ENCODE peak calls at places on chromosomes 13 and 19, in five cellular contexts. One of them, this sample, is unnamed.

GRCh38 chr13:65748227-65748626 is 1481.9 kb downstream of the PCDH9 start:
- DNase-seq in H1: no peak
- DNase-seq in HepG2: no peak
- DNase-seq in GM12878: no peak
- DNase-seq in HEK293T: no peak
- DNase-seq in this sample: no peak

GRCh38 chr19:13619203-13619632 is 112.9 kb upstream of the CACNA1A start:
- DNase-seq in HepG2: no peak
- DNase-seq in H1: no peak
- DNase-seq in HEK293T: no peak
- DNase-seq in GM12878: no peak
- DNase-seq in this sample: no peak

GRCh38 chr13:71590654-71591148 is 276.3 kb downstream of the DACH1 start:
- DNase-seq in HEK293T: no peak
- DNase-seq in HepG2: no peak
- DNase-seq in GM12878: no peak
- DNase-seq in H1: no peak
- DNase-seq in this sample: no peak

GRCh38 chr19:46291829-46292228 is 5.0 kb upstream of the HIF3A start:
- DNase-seq in HEK293T: no peak
- DNase-seq in GM12878: no peak
- DNase-seq in H1: no peak
- DNase-seq in HepG2: no peak
- DNase-seq in this sample: no peak

GRCh38 chr13:47454986-47455385 is 546.1 kb downstream of the SUCLA2 start:
- DNase-seq in GM12878: no peak
- DNase-seq in HepG2: no peak
- DNase-seq in HEK293T: no peak
- DNase-seq in H1: no peak
- DNase-seq in this sample: no peak

GRCh38 chr19:50333737-50334617 is 4.8 kb upstream of the KCNC3 start:
- DNase-seq in HepG2: no peak
- DNase-seq in H1: no peak
- DNase-seq in HEK293T: peak
- DNase-seq in GM12878: no peak
- DNase-seq in this sample: no peak

GRCh38 chr13:102564564-102564963 is 32.2 kb upstream of the TPP2 start:
- DNase-seq in H1: no peak
- DNase-seq in HEK293T: no peak
- DNase-seq in HepG2: no peak
- DNase-seq in GM12878: no peak
- DNase-seq in this sample: no peak

GRCh38 chr13:42168497-42168896 is 103.5 kb upstream of the AKAP11 start:
- DNase-seq in HEK293T: no peak
- DNase-seq in GM12878: no peak
- DNase-seq in HepG2: no peak
- DNase-seq in H1: no peak
- DNase-seq in this sample: no peak

GRCh38 chr19:44738161-44738535 is 10.4 kb upstream of the BCL3 start:
- DNase-seq in GM12878: no peak
- DNase-seq in HepG2: no peak
- DNase-seq in H1: no peak
- DNase-seq in HEK293T: no peak
- DNase-seq in this sample: no peak

GRCh38 chr13:113220877-113221276 is 11.5 kb downstream of the CUL4A start:
- DNase-seq in H1: no peak
- DNase-seq in GM12878: no peak
- DNase-seq in HEK293T: no peak
- DNase-seq in HepG2: no peak
- DNase-seq in this sample: no peak

GRCh38 chr19:13053761-13054604 is 48.7 kb downstream of the LYL1 start:
- DNase-seq in HEK293T: no peak
- DNase-seq in H1: no peak
- DNase-seq in HepG2: peak
- DNase-seq in GM12878: no peak
- DNase-seq in this sample: no peak

GRCh38 chr13:60369242-60369641 is 27.8 kb upstream of the TDRD3 start:
- DNase-seq in H1: no peak
- DNase-seq in HepG2: no peak
- DNase-seq in GM12878: no peak
- DNase-seq in HEK293T: no peak
- DNase-seq in this sample: no peak

GRCh38 chr13:75363371-75363770 is 118.6 kb downstream of the TBC1D4 start:
- DNase-seq in H1: no peak
- DNase-seq in GM12878: no peak
- DNase-seq in HEK293T: no peak
- DNase-seq in HepG2: no peak
- DNase-seq in this sample: no peak

GRCh38 chr19:4343845-4344713 is 717 bp downstream of the MPND start:
- DNase-seq in HEK293T: no peak
- DNase-seq in H1: no peak
- DNase-seq in GM12878: no peak
- DNase-seq in HepG2: no peak
- DNase-seq in this sample: no peak

GRCh38 chr13:51584731-51585191 is 499 bp downstream of the WDFY2 start:
- DNase-seq in HEK293T: peak
- DNase-seq in HepG2: peak
- DNase-seq in GM12878: no peak
- DNase-seq in H1: peak
- DNase-seq in this sample: no peak

GRCh38 chr13:49315036-49315565 is 67.4 kb downstream of the CDADC1 start:
- DNase-seq in H1: no peak
- DNase-seq in HepG2: no peak
- DNase-seq in HEK293T: no peak
- DNase-seq in GM12878: no peak
- DNase-seq in this sample: no peak

GRCh38 chr13:107883561-107884175 is 331.7 kb downstream of the LIG4 start:
- DNase-seq in H1: no peak
- DNase-seq in HepG2: no peak
- DNase-seq in GM12878: no peak
- DNase-seq in HEK293T: no peak
- DNase-seq in this sample: no peak

GRCh38 chr13:77859450-77859849 is 59.2 kb downstream of the EDNRB start:
- DNase-seq in HEK293T: no peak
- DNase-seq in GM12878: no peak
- DNase-seq in HepG2: no peak
- DNase-seq in H1: no peak
- DNase-seq in this sample: no peak

GRCh38 chr13:99385161-99385560 is 78.0 kb upstream of the GPR183 start:
- DNase-seq in HEK293T: no peak
- DNase-seq in H1: no peak
- DNase-seq in GM12878: no peak
- DNase-seq in HepG2: no peak
- DNase-seq in this sample: no peak

GRCh38 chr19:16566161-16566560 is 6.1 kb downstream of the SLC35E1 start:
- DNase-seq in H1: no peak
- DNase-seq in HepG2: no peak
- DNase-seq in GM12878: no peak
- DNase-seq in HEK293T: no peak
- DNase-seq in this sample: no peak

GRCh38 chr13:101190976-101191375 is 225.3 kb downstream of the NALCN start:
- DNase-seq in HEK293T: no peak
- DNase-seq in H1: no peak
- DNase-seq in HepG2: no peak
- DNase-seq in GM12878: no peak
- DNase-seq in this sample: no peak

GRCh38 chr13:43596924-43597598 is 189.7 kb downstream of the ENOX1 start:
- DNase-seq in HEK293T: no peak
- DNase-seq in HepG2: no peak
- DNase-seq in GM12878: no peak
- DNase-seq in H1: no peak
- DNase-seq in this sample: no peak

GRCh38 chr19:7428651-7429113 is 60.2 kb downstream of the PEX11G start:
- DNase-seq in HEK293T: no peak
- DNase-seq in GM12878: no peak
- DNase-seq in H1: no peak
- DNase-seq in HepG2: no peak
- DNase-seq in this sample: no peak

GRCh38 chr13:50419466-50419865 is 404.2 kb downstream of the KCNRG start:
- DNase-seq in HEK293T: no peak
- DNase-seq in HepG2: no peak
- DNase-seq in GM12878: no peak
- DNase-seq in H1: no peak
- DNase-seq in this sample: no peak

GRCh38 chr19:45130888-45131615 is 29.7 kb downstream of the NKPD1 start:
- DNase-seq in H1: no peak
- DNase-seq in HepG2: peak
- DNase-seq in GM12878: no peak
- DNase-seq in HEK293T: no peak
- DNase-seq in this sample: no peak

GRCh38 chr19:18130523-18131242 is 22.3 kb upstream of the PIK3R2 start:
- DNase-seq in H1: no peak
- DNase-seq in GM12878: no peak
- DNase-seq in HepG2: no peak
- DNase-seq in HEK293T: no peak
- DNase-seq in this sample: no peak

GRCh38 chr19:13978721-13979191 is 26.4 kb downstream of the DCAF15 start:
- DNase-seq in HEK293T: no peak
- DNase-seq in GM12878: no peak
- DNase-seq in HepG2: no peak
- DNase-seq in H1: no peak
- DNase-seq in this sample: peak

GRCh38 chr19:56139847-56140582 is 1.1 kb upstream of the ZNF444 start:
- DNase-seq in GM12878: no peak
- DNase-seq in HepG2: no peak
- DNase-seq in HEK293T: no peak
- DNase-seq in H1: no peak
- DNase-seq in this sample: no peak

GRCh38 chr19:46863818-46864629 is 3.2 kb downstream of the ARHGAP35 start:
- DNase-seq in GM12878: no peak
- DNase-seq in HEK293T: no peak
- DNase-seq in H1: peak
- DNase-seq in HepG2: peak
- DNase-seq in this sample: no peak

GRCh38 chr19:14497347-14497921 is 1.5 kb upstream of the GIPC1 start:
- DNase-seq in HEK293T: no peak
- DNase-seq in GM12878: no peak
- DNase-seq in H1: no peak
- DNase-seq in HepG2: peak
- DNase-seq in this sample: no peak

GRCh38 chr19:17747205-17748098 is 3.8 kb upstream of the FCHO1 start:
- DNase-seq in HEK293T: peak
- DNase-seq in H1: peak
- DNase-seq in HepG2: peak
- DNase-seq in GM12878: peak
- DNase-seq in this sample: peak

GRCh38 chr19:11202488-11203193 is 5.3 kb upstream of the KANK2 start:
- DNase-seq in HEK293T: no peak
- DNase-seq in HepG2: no peak
- DNase-seq in H1: no peak
- DNase-seq in GM12878: no peak
- DNase-seq in this sample: no peak

GRCh38 chr19:50551713-50552187 is 16.5 kb downstream of the LRRC4B start:
- DNase-seq in H1: no peak
- DNase-seq in HEK293T: no peak
- DNase-seq in HepG2: no peak
- DNase-seq in GM12878: no peak
- DNase-seq in this sample: no peak

GRCh38 chr13:26847281-26847680 is 86.7 kb upstream of the GPR12 start:
- DNase-seq in H1: no peak
- DNase-seq in HepG2: no peak
- DNase-seq in GM12878: no peak
- DNase-seq in HEK293T: no peak
- DNase-seq in this sample: peak
- TF ChIP-seq SUZ12 in H1: no peak
- TF ChIP-seq SUZ12 in HepG2: no peak
- TF ChIP-seq SUZ12 in GM12878: no peak
- TF ChIP-seq SUZ12 in HEK293T: no peak
- TF ChIP-seq SUZ12 in this sample: no peak

GRCh38 chr19:3203754-3204645 is 18.3 kb downstream of the NCLN start:
- DNase-seq in H1: no peak
- DNase-seq in HEK293T: no peak
- DNase-seq in HepG2: no peak
- DNase-seq in GM12878: no peak
- DNase-seq in this sample: no peak
- TF ChIP-seq SUZ12 in H1: no peak
- TF ChIP-seq SUZ12 in HEK293T: no peak
- TF ChIP-seq SUZ12 in HepG2: no peak
- TF ChIP-seq SUZ12 in GM12878: no peak
- TF ChIP-seq SUZ12 in this sample: no peak

GRCh38 chr19:29634002-29634401 is 27.9 kb downstream of the POP4 start:
- DNase-seq in H1: no peak
- DNase-seq in HEK293T: no peak
- DNase-seq in GM12878: no peak
- DNase-seq in HepG2: no peak
- DNase-seq in this sample: no peak

GRCh38 chr19:29634731-29635130 is 28.6 kb downstream of the POP4 start:
- DNase-seq in GM12878: no peak
- DNase-seq in HEK293T: no peak
- DNase-seq in HepG2: no peak
- DNase-seq in H1: no peak
- DNase-seq in this sample: no peak

GRCh38 chr19:29635963-29636362 is 29.3 kb upstream of the PLEKHF1 start:
- DNase-seq in HEK293T: no peak
- DNase-seq in H1: no peak
- DNase-seq in GM12878: no peak
- DNase-seq in HepG2: no peak
- DNase-seq in this sample: no peak

GRCh38 chr19:29639086-29639485 is 26.2 kb upstream of the PLEKHF1 start:
- DNase-seq in HEK293T: no peak
- DNase-seq in H1: no peak
- DNase-seq in GM12878: no peak
- DNase-seq in HepG2: no peak
- DNase-seq in this sample: no peak

DNA sequence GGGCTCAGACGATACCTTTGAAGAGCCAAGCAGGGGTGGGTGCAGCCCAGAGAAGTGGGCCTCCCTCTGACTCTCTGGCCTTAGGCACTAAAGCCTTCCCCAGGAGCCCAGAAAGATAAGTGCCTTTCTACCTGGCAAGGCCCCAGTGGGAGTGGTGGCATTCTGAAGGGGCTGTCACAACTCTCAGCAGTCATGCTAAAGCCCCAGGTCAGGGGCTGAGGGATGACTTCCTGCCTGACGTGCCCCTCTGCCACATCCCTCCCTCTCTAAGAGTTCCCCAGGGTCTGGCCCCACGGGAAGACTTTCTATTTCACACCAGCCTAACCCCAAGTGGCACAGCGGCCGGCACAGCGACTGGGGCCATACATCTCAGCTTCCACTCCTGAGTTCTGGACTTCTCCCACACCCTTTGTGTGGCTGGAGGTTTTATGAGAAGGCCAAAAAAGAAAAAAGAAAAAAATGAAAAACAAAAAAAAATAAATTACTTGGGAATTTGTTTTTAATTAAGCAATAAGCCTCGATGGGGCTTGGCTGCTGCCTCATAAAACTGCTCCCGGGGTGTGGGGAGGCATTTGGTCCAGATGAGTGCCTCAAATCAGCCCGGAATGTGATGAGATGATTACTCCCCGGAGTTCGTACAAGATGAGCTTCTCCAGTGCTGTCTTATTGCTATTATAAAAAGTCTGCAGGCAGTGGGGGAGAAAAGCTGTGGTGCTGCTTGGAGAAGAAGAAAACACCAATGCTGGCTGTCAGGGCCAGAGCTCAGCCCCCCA is 28.5 kb upstream of the PLEKHF1 start:
- DNase-seq in HepG2: no peak
- DNase-seq in H1: no peak
- DNase-seq in HEK293T: no peak
- DNase-seq in GM12878: no peak
- DNase-seq in this sample: no peak
- TF ChIP-seq SUZ12 in HepG2: no peak
- TF ChIP-seq SUZ12 in H1: no peak
- TF ChIP-seq SUZ12 in HEK293T: no peak
- TF ChIP-seq SUZ12 in GM12878: no peak
- TF ChIP-seq SUZ12 in this sample: no peak

GRCh38 chr19:1884719-1885334 is 469 bp downstream of the ABHD17A start:
- DNase-seq in H1: no peak
- DNase-seq in HEK293T: no peak
- DNase-seq in HepG2: no peak
- DNase-seq in GM12878: no peak
- DNase-seq in this sample: no peak
- TF ChIP-seq SUZ12 in H1: no peak
- TF ChIP-seq SUZ12 in HEK293T: no peak
- TF ChIP-seq SUZ12 in HepG2: no peak
- TF ChIP-seq SUZ12 in GM12878: no peak
- TF ChIP-seq SUZ12 in this sample: no peak